ENCODE peak calls at places on chromosomes 5 and 9, in nine cellular contexts. B is endothelial cell; S is endodermal cell; D is kidney tubule cell; P is fibroblast of lung; R is activated naive CD4-positive, alpha-beta T cell; W is GM20000; T is upper lobe of right lung; Q is EL. X is an unnamed sample.

GRCh38 chr9:36946653-36947052 is 87.4 kb downstream of the PAX5 start:
- DNase-seq in S (peak), T (no peak), R (no peak), W (no peak), P (peak), Q (peak), D (peak), B (no peak), X (no peak)

GRCh38 chr5:43313035-43313853 is at the start of gene HMGCS1:
- DNase-seq in S (peak), T (peak), W (peak), Q (peak), R (peak), P (peak), D (peak), B (peak), X (peak)

GRCh38 chr5:89034588-89034987 is 151.6 kb upstream of the MEF2C start:
- DNase-seq in S (no peak), D (peak), B (no peak), W (peak), Q (no peak), P (peak), T (no peak), R (no peak), X (no peak)

GRCh38 chr5:163506726-163507125 is 1.3 kb downstream of the MAT2B start:
- DNase-seq in W (no peak), Q (peak), B (no peak), P (peak), S (no peak), R (no peak), D (peak), T (no peak), X (no peak)

GRCh38 chr5:124121198-124121597 is 609.2 kb downstream of the CSNK1G3 start:
- DNase-seq in P (no peak), S (no peak), R (no peak), Q (no peak), D (peak), W (no peak), T (no peak), B (no peak), X (no peak)

GRCh38 chr9:131487621-131488031 is 15.1 kb upstream of the POMT1 start:
- DNase-seq in R (no peak), D (no peak), T (no peak), S (no peak), B (no peak), W (no peak), P (no peak), Q (no peak), X (peak)

GRCh38 chr5:173764321-173765029 is 123.7 kb upstream of the CPEB4 start:
- DNase-seq in Q (peak), R (no peak), P (peak), W (no peak), T (peak), B (no peak), D (peak), S (peak), X (no peak)

GRCh38 chr5:143230676-143230996 is 172.8 kb downstream of the NR3C1 start:
- DNase-seq in Q (no peak), T (no peak), D (no peak), S (no peak), B (no peak), W (no peak), P (no peak), R (no peak), X (no peak)

GRCh38 chr9:127159949-127160610 is 37.6 kb upstream of the ANGPTL2 start:
- DNase-seq in R (no peak), Q (no peak), S (peak), T (peak), D (no peak), W (no peak), B (no peak), P (no peak), X (no peak)

GRCh38 chr9:112020680-112021596 is 124.3 kb downstream of the UGCG start:
- DNase-seq in P (peak), Q (peak), T (no peak), B (no peak), R (no peak), D (peak), W (no peak), S (peak), X (no peak)

GRCh38 chr5:15350614-15351013 is 149.4 kb upstream of the FBXL7 start:
- DNase-seq in P (no peak), S (no peak), D (no peak), R (no peak), W (no peak), B (no peak), T (no peak), Q (no peak), X (no peak)

GRCh38 chr9:5773324-5773999 is 59.5 kb downstream of the ERMP1 start:
- DNase-seq in P (peak), D (no peak), S (peak), T (no peak), Q (no peak), W (no peak), R (no peak), B (no peak), X (no peak)

GRCh38 chr5:137181685-137182084 is 317.4 kb downstream of the SPOCK1 start:
- DNase-seq in W (no peak), Q (no peak), S (no peak), P (no peak), R (no peak), B (no peak), D (no peak), T (no peak), X (no peak)

GRCh38 chr5:161548472-161549094 is 2.1 kb upstream of the GABRB2 start:
- DNase-seq in D (peak), S (peak), W (peak), P (no peak), R (no peak), Q (no peak), T (no peak), B (peak), X (no peak)

GRCh38 chr5:35876922-35877321 is 20.2 kb downstream of the IL7R start:
- DNase-seq in P (peak), B (no peak), R (no peak), W (no peak), D (peak), Q (peak), S (no peak), T (no peak), X (no peak)

GRCh38 chr5:174511711-174512253 is 212.6 kb upstream of the MSX2 start:
- DNase-seq in R (no peak), S (no peak), B (no peak), W (no peak), D (no peak), T (no peak), Q (no peak), P (peak), X (no peak)

GRCh38 chr9:18238254-18238653 is 235.7 kb upstream of the ADAMTSL1 start:
- DNase-seq in P (peak), R (no peak), D (peak), B (no peak), Q (peak), W (no peak), S (no peak), T (no peak), X (no peak)

GRCh38 chr9:129141066-129142041 is 30.1 kb downstream of the PTPA start:
- DNase-seq in T (no peak), P (peak), Q (peak), B (no peak), S (no peak), R (no peak), W (peak), D (peak), X (no peak)

GRCh38 chr5:172441262-172441751 is 13.0 kb downstream of the SH3PXD2B start:
- DNase-seq in W (no peak), S (no peak), P (no peak), R (no peak), Q (no peak), T (no peak), D (no peak), B (no peak), X (no peak)

GRCh38 chr9:126692759-126693427 is 79.2 kb downstream of the LMX1B start:
- DNase-seq in S (peak), Q (no peak), B (no peak), P (no peak), D (no peak), T (peak), W (no peak), R (no peak), X (no peak)

X was measured in chondrocyte.